ENCODE peak calls at places on chromosomes 16 and 17, in nine cellular contexts. K, S, X, I, L, Q, Z, O and B are unnamed samples.

GRCh38 chr17:40121191-40121885 is 433 bp upstream of the MSL1 start:
- DNase-seq in I (no peak), L (peak), O (no peak), Z (no peak), K (peak), X (peak), S (peak), Q (no peak), B (peak)

GRCh38 chr17:55318715-55319487 is 54.1 kb downstream of the HLF start:
- DNase-seq in X (no peak), O (no peak), S (no peak), L (no peak), Q (no peak), I (no peak), Z (no peak), K (no peak), B (no peak)

GRCh38 chr16:72172105-72173034 is at the start of gene PMFBP1:
- DNase-seq in O (no peak), K (peak), S (peak), X (peak), Z (peak), L (peak), I (no peak), Q (peak), B (no peak)

GRCh38 chr17:14803781-14804180 is 461.3 kb downstream of the PMP22 start:
- DNase-seq in L (peak), Z (no peak), Q (no peak), S (no peak), X (peak), K (peak), I (no peak), O (no peak), B (no peak)

GRCh38 chr17:38421224-38421841 is 6.9 kb upstream of the ARHGAP23 start:
- DNase-seq in K (peak), Q (no peak), I (no peak), O (peak), L (peak), Z (no peak), X (peak), S (no peak), B (no peak)

GRCh38 chr16:53859995-53860540 is 156.1 kb downstream of the FTO start:
- DNase-seq in Q (no peak), L (no peak), S (no peak), Z (no peak), K (no peak), O (no peak), X (no peak), I (no peak), B (no peak)

GRCh38 chr16:66420396-66420795 is 6.7 kb upstream of the BEAN1 start:
- DNase-seq in Q (no peak), Z (peak), S (no peak), O (no peak), L (no peak), K (no peak), X (no peak), I (no peak), B (no peak)

GRCh38 chr16:1332618-1333148 is 762 bp upstream of the BAIAP3 start:
- DNase-seq in L (no peak), S (no peak), Z (no peak), X (no peak), Q (no peak), O (no peak), K (no peak), I (no peak), B (no peak)

GRCh38 chr17:58283674-58284612 is 3.2 kb upstream of the MPO start:
- DNase-seq in I (no peak), Z (no peak), K (no peak), X (no peak), S (no peak), Q (no peak), O (no peak), L (no peak), B (peak)

GRCh38 chr17:49494399-49494798 is 694 bp upstream of the NGFR start:
- DNase-seq in O (no peak), S (no peak), I (no peak), K (no peak), Z (no peak), Q (no peak), L (no peak), X (no peak), B (no peak)

GRCh38 chr17:50130778-50131317 is 888 bp upstream of the SAMD14 start:
- DNase-seq in X (no peak), O (no peak), L (no peak), Q (no peak), K (no peak), S (peak), Z (no peak), I (no peak), B (no peak)

GRCh38 chr17:33277436-33278100 is 15.5 kb downstream of the ASIC2 start:
- DNase-seq in X (no peak), O (no peak), Z (peak), S (no peak), L (no peak), I (no peak), Q (no peak), K (peak), B (no peak)

GRCh38 chr17:16987830-16988601 is 16.1 kb upstream of the TNFRSF13B start:
- DNase-seq in S (peak), X (peak), O (no peak), K (peak), Z (no peak), L (peak), I (peak), Q (peak), B (no peak)

GRCh38 chr17:4560837-4561241 is 462 bp upstream of the GGT6 start:
- DNase-seq in S (no peak), Z (no peak), X (peak), L (peak), K (peak), O (no peak), I (no peak), Q (no peak), B (no peak)
- TF ChIP-seq CTCF in S (no peak), Z (peak), X (peak), L (no peak), K (no peak), O (no peak), I (no peak), Q (no peak), B (no peak)

DNA sequence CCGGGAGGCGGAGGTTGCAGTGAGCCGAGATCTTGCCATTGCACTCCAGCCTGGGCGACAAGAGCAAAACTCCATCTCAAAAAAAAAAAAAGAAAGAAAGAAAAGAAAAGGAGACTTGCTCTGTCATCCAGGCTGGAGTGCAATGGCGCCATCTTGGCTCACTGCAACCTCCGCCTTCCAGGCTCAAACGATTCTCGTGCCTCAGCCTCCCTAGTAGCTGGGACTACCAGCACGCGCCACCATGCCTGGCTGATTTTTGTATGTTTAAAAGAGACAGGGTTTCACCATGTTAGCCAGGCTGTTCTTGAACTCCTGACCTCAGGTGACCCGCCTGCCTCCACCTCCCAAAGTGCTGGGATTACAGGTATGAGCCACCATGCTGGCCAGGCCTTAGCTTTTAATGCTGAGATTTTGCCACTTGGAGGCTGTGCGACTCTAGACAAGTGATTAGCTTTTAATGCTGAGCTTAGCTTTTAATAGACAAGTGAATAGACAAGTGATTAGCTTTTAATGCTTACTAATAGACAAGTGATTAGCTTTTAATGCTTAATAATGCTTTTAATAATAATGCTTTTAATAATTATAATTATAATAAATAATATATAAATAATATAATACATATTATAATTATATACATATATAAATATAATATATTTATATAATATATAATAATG is 9.6 kb downstream of the LDAF1 start:
- DNase-seq in O (no peak), I (no peak), Q (no peak), K (no peak), Z (no peak), S (no peak), L (no peak), X (no peak), B (no peak)
- TF ChIP-seq CTCF in O (no peak), I (no peak), Q (no peak), K (no peak), Z (no peak), S (no peak), L (no peak), X (no peak), B (no peak)

GRCh38 chr17:44124118-44124438 is 637 bp upstream of the HDAC5 start:
- DNase-seq in O (no peak), Z (peak), X (no peak), S (no peak), K (no peak), L (no peak), I (no peak), Q (no peak), B (no peak)
- TF ChIP-seq CTCF in O (no peak), Z (no peak), X (no peak), S (no peak), K (no peak), L (no peak), I (peak), Q (no peak), B (no peak)

DNA sequence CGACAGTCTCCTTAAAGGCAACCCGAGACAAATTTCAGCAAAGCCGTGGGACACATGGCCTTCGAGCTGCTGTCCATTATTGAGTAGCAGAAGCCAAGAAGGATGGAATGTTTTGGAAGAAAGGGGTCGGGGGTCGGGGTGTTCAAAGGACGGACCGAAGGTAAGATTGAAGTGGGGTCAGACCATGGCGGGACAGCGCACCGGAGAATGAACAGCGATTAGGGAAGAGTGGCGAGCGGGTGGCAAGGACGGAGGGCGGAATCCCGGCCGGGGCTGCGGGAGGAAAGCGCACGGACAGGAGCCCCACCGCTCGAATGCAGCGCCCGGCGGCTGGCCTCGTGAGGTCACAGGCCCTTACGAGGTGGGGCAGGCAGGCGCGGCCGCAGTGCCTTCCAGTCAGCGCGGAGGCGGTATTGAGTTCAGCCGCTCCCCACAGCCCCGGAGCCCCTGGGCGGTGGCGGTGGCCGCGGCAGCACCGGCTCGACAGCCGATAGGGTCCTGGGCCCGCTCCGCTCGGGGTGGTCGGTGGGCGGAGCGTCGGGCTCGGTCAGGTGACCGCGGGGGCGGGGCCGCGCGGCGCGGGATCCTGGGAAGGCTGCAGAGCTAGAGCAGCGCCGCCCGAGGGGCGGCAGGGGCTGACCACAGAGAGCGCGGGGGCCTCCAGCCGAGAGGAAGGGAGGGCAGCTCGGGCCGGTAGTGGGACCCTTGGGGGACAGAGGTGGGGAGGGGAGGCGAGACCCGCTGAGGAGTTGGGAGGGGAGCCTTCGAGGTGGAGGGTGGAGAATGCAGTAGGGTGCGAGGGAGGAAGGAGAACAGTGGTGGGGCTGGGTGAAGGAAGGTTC is at the start of gene EFCAB13:
- DNase-seq in X (peak), I (peak), L (peak), O (peak), Z (no peak), Q (peak), K (peak), S (peak), B (peak)
- TF ChIP-seq CTCF in X (no peak), I (peak), L (no peak), O (no peak), Z (peak), Q (peak), K (no peak), S (peak), B (peak)

GRCh38 chr17:66737524-66737923 is 97.4 kb upstream of the CACNG5 start:
- DNase-seq in O (no peak), L (peak), Q (no peak), S (no peak), I (no peak), X (peak), Z (no peak), K (peak), B (no peak)
- TF ChIP-seq CTCF in O (no peak), L (peak), Q (no peak), S (no peak), I (no peak), X (peak), Z (no peak), K (peak), B (no peak)

GRCh38 chr16:67719778-67720144 is 645 bp upstream of the GFOD2 start:
- DNase-seq in L (peak), I (no peak), X (peak), S (peak), O (no peak), Q (no peak), Z (no peak), K (peak), B (no peak)

GRCh38 chr16:67720236-67720635 is 1.1 kb upstream of the GFOD2 start:
- DNase-seq in L (no peak), X (peak), Z (no peak), S (no peak), I (no peak), Q (no peak), K (no peak), O (no peak), B (no peak)

GRCh38 chr16:67716097-67716496 is 3.0 kb downstream of the GFOD2 start:
- DNase-seq in I (no peak), Z (no peak), O (no peak), L (no peak), S (no peak), Q (no peak), K (no peak), X (no peak), B (no peak)

GRCh38 chr16:67718668-67719047 is 458 bp downstream of the GFOD2 start:
- DNase-seq in L (no peak), S (no peak), Q (no peak), X (no peak), K (no peak), I (no peak), Z (no peak), O (no peak), B (no peak)

DNA sequence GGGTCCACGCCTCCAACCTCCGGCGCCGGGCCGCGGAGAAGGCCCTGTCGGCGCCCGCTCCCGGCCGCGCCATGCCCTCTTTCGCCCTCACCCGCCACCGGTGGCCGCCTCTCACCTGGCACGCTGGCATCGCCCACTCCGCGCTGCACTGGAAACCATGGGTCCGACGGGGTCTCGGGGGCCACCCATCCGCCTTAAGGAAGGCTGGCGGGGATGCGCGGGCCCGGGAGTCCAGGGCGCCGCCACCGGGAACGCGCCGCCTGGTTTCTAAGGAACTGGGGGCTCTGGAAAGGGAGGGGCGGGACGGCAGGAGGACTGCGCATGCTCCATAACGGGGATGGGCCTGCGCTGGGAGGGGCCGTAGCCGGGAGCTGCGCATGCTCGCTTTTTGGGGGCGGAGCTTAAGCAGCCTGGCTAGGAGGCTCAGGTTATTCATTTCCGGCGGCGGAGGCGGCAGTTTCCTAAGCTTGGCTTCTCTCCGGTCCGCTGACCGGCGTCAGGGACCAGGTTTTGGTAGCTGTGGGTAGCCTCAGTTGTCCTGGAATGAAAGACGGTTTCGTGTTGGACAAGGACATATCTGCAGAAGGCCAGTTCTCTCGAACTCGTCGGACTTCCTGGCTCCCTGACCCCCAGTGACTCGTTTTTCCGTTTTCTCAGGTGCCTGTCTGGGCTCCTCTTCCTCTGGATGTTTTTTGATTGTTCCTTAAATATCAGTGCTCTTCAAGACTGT is at the start of gene GFOD2:
- DNase-seq in L (peak), S (peak), Q (peak), X (peak), K (peak), O (peak), I (peak), Z (peak), B (peak)
- TF ChIP-seq CTCF in L (no peak), S (no peak), Q (no peak), X (no peak), K (no peak), O (no peak), I (no peak), Z (no peak), B (no peak)

DNA sequence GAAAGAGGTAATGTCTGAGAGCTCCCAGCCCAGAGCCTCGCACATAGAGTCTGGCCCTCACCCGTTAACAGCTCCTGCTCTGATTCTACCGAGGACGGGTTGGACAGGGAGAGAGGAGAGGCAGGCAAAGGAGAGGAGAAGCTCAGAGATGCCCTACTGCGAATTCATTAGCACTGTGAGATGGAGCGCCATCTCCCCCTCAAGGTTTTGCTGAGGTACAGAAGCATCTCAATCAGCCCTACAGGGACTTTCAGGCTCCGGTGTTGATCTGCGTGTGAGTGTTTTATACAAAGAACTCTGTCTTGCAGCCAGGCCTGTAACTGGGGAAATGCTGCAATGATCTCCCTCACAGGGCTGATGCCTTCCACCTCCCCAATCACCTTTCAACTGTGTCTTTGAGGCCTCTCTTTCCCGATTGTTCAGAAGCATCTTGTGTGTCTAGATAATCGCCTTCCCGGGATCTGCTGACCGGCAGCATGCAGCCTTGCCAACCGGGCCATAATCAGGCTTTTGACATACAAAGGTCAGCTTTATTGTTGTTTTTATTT is 74.8 kb downstream of the IRX6 start:
- DNase-seq in I (no peak), O (no peak), X (no peak), K (no peak), S (no peak), Z (no peak), Q (no peak), L (no peak), B (no peak)
- TF ChIP-seq CTCF in I (no peak), O (no peak), X (no peak), K (no peak), S (no peak), Z (no peak), Q (no peak), L (no peak), B (no peak)